ENCODE peak calls at places on chromosomes 3 and 15, in five cellular contexts. M, E, V, O and B are unnamed samples.
A peak's percentile ranks its signal among the peaks of the same experiment; 100 is the strongest.

GRCh38 chr15:99154271-99154670 is 49.4 kb downstream of the SYNM start:
- DNase-seq in M (no peak), E (peak; percentile 29), V (no peak), O (no peak), B (no peak)

GRCh38 chr3:7095116-7095515 is 234.2 kb downstream of the GRM7 start:
- DNase-seq in M (no peak), E (no peak), V (no peak), O (no peak), B (no peak)

GRCh38 chr3:161977063-161977462 is 480.5 kb downstream of the OTOL1 start:
- DNase-seq in M (no peak), E (peak; percentile 44), V (no peak), O (no peak), B (peak; percentile 8)

GRCh38 chr15:84764585-84764984 is 16.2 kb downstream of the ZNF592 start:
- DNase-seq in M (no peak), E (no peak), V (no peak), O (no peak), B (no peak)

GRCh38 chr3:149536429-149536828 is 61.9 kb downstream of the TM4SF4 start:
- DNase-seq in M (peak; percentile 39), E (no peak), V (no peak), O (no peak), B (no peak)

GRCh38 chr15:75731248-75732100 is 18.8 kb upstream of the CSPG4 start:
- DNase-seq in M (peak; percentile 58), E (peak; percentile 51), V (no peak), O (peak; percentile 46), B (no peak)

GRCh38 chr3:192060160-192060783 is 599.3 kb downstream of the PYDC2 start:
- DNase-seq in M (no peak), E (no peak), V (no peak), O (no peak), B (no peak)

GRCh38 chr15:62187910-62188309 is 22.8 kb upstream of the C2CD4B start:
- DNase-seq in M (no peak), E (no peak), V (no peak), O (no peak), B (peak; percentile 21)

GRCh38 chr3:123723527-123724168 is 138.8 kb upstream of the HACD2 start:
- DNase-seq in M (peak; percentile 88), E (peak; percentile 80), V (peak; percentile 73), O (peak; percentile 69), B (peak; percentile 66)

GRCh38 chr3:21624514-21624913 is 126.5 kb downstream of the ZNF385D start:
- DNase-seq in M (no peak), E (no peak), V (no peak), O (no peak), B (no peak)

GRCh38 chr3:62558549-62559112 is 185.3 kb upstream of the FEZF2 start:
- DNase-seq in M (peak; percentile 42), E (peak; percentile 13), V (no peak), O (peak; percentile 10), B (no peak)

GRCh38 chr15:101407439-101407838 is 82.1 kb downstream of the PCSK6 start:
- DNase-seq in M (no peak), E (no peak), V (no peak), O (peak; percentile 34), B (no peak)

GRCh38 chr15:92882697-92883642 is 17.2 kb upstream of the CHD2 start:
- DNase-seq in M (peak; percentile 60), E (no peak), V (no peak), O (peak; percentile 33), B (no peak)

GRCh38 chr15:69990566-69991391 is 106.9 kb downstream of the TLE3 start:
- DNase-seq in M (no peak), E (no peak), V (no peak), O (no peak), B (no peak)

GRCh38 chr3:27943106-27943505 is 221.0 kb upstream of the EOMES start:
- DNase-seq in M (peak; percentile 35), E (no peak), V (peak; percentile 29), O (peak; percentile 11), B (peak; percentile 20)

GRCh38 chr3:54206874-54207273 is 84.5 kb downstream of the CACNA2D3 start:
- DNase-seq in M (no peak), E (no peak), V (no peak), O (no peak), B (no peak)

GRCh38 chr3:27666708-27667107 is 55.4 kb downstream of the EOMES start:
- DNase-seq in M (peak; percentile 76), E (peak; percentile 80), V (no peak), O (peak; percentile 26), B (no peak)

GRCh38 chr3:36944641-36945270 is at the start of gene TRANK1:
- DNase-seq in M (peak; percentile 75), E (peak; percentile 34), V (no peak), O (peak; percentile 77), B (no peak)

GRCh38 chr15:33454346-33454745 is 143.6 kb downstream of the RYR3 start:
- DNase-seq in M (no peak), E (no peak), V (no peak), O (no peak), B (no peak)

GRCh38 chr3:85270488-85270887 is 311.7 kb downstream of the CADM2 start:
- DNase-seq in M (no peak), E (no peak), V (no peak), O (no peak), B (no peak)

GRCh38 chr3:162437480-162437879 is 940.9 kb downstream of the OTOL1 start:
- DNase-seq in M (no peak), E (peak; percentile 52), V (no peak), O (peak; percentile 26), B (peak; percentile 71)

GRCh38 chr3:65666426-65667091 is 372.2 kb downstream of the MAGI1 start:
- DNase-seq in M (no peak), E (peak; percentile 61), V (no peak), O (no peak), B (peak; percentile 43)

GRCh38 chr3:140219923-140220452 is 285.0 kb downstream of the CLSTN2 start:
- DNase-seq in M (no peak), E (no peak), V (no peak), O (no peak), B (no peak)

GRCh38 chr3:109270779-109271178 is 45.5 kb downstream of the DPPA2 start:
- DNase-seq in M (no peak), E (no peak), V (no peak), O (no peak), B (no peak)

GRCh38 chr3:153115326-153115725 is 46.7 kb upstream of the RAP2B start:
- DNase-seq in M (no peak), E (no peak), V (no peak), O (no peak), B (no peak)

GRCh38 chr3:192514081-192514753 is 213.1 kb downstream of the FGF12 start:
- DNase-seq in M (peak; percentile 72), E (no peak), V (no peak), O (no peak), B (peak; percentile 3)

GRCh38 chr15:60563066-60563465 is 84.1 kb upstream of the ICE2 start:
- DNase-seq in M (no peak), E (no peak), V (no peak), O (no peak), B (no peak)
- H4K20me1 ChIP-seq in M (no peaks in the 10 kb centered on the region), E (no peaks in the 10 kb centered on the region), V (no peaks in the 10 kb centered on the region), O (no peaks in the 10 kb centered on the region), B (no peaks in the 10 kb centered on the region)

GRCh38 chr3:195771651-195772300 is 40.0 kb downstream of the MUC4 start:
- DNase-seq in M (no peak), E (no peak), V (no peak), O (no peak), B (no peak)
- H4K20me1 ChIP-seq in M (no peaks in the 10 kb centered on the region), E (no peaks in the 10 kb centered on the region), V (no peaks in the 10 kb centered on the region), O (no peaks in the 10 kb centered on the region), B (no peaks in the 10 kb centered on the region)

GRCh38 chr3:33803252-33803651 is 4.8 kb downstream of the PDCD6IP start:
- DNase-seq in M (no peak), E (no peak), V (no peak), O (no peak), B (no peak)
- H4K20me1 ChIP-seq in M (peaks cover 71% of the 10 kb centered on the region), E (peaks cover 50% of the 10 kb centered on the region), V (peaks cover 7% of the 10 kb centered on the region), O (peaks cover 18% of the 10 kb centered on the region), B (no peaks in the 10 kb centered on the region)

DNA sequence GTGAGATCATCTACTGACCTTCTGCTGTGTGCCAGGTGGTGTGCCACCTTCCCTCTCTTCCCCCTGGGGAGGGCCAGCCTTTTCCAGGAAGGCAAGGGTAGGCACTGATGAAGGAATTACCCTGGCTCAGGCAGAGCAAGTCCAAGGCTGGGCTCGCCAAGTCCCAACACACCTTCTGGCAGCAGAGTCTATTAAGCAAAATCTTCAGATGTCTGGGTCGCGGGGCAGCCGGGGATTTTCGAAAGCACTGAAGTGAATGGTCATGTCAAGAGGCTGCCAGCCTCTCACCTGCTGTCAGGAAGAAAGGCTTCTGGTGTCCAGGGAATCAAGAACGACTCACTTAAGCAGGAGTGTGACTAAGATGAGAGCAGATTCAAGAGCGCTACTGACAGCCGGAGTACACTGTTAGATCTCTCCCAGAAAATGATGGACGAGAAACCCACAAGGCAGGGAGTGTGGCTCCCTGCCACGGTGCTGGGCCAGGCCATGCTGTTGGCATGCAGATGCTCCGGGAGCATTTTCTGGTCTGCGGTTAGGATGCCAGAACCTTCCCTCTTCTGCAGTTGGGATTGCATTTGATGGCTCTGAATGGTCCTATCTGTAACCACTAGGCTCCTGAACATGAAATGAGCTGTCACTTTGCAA is 479.8 kb downstream of the SHQ1 start:
- DNase-seq in M (no peak), E (peak; percentile 19), V (no peak), O (no peak), B (peak; percentile 45)
- H4K20me1 ChIP-seq in M (no peaks in the 10 kb centered on the region), E (no peaks in the 10 kb centered on the region), V (no peaks in the 10 kb centered on the region), O (no peaks in the 10 kb centered on the region), B (no peaks in the 10 kb centered on the region)

GRCh38 chr3:98797905-98798304 is 34.8 kb downstream of the ST3GAL6 start:
- DNase-seq in M (no peak), E (no peak), V (no peak), O (no peak), B (no peak)

GRCh38 chr3:98801042-98801747 is 38.1 kb downstream of the ST3GAL6 start:
- DNase-seq in M (no peak), E (no peak), V (no peak), O (no peak), B (no peak)

GRCh38 chr3:98798820-98799219 is 35.7 kb downstream of the ST3GAL6 start:
- DNase-seq in M (no peak), E (no peak), V (no peak), O (no peak), B (no peak)

GRCh38 chr3:98799479-98799878 is 36.3 kb downstream of the ST3GAL6 start:
- DNase-seq in M (no peak), E (no peak), V (no peak), O (no peak), B (no peak)

DNA sequence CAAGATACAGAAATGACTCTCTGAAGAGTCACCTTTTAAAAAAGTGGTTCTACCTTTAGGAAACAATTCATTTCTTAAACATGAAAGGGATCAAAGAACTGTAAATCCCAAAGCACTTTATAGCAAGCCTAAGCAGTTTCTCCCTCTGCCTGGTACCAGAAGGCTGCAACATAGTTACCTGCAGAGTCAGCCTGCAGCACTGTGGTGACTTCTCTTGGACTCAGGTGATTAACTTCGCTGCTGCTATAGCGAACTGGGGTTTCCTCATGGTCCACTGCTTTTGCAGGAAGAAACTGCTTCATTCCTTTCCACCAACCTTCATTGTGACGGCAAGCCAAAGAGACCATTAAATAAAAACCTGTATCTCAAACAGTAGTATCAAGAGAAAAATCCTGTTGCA is 37.3 kb downstream of the ST3GAL6 start:
- DNase-seq in M (no peak), E (no peak), V (no peak), O (no peak), B (no peak)
- H4K20me1 ChIP-seq in M (no peaks in the 10 kb centered on the region), E (no peaks in the 10 kb centered on the region), V (peaks cover 3% of the 10 kb centered on the region), O (no peaks in the 10 kb centered on the region), B (no peaks in the 10 kb centered on the region)